ENCODE peak calls at places on chromosome 1, in five cellular contexts. D, I, W, C and V are unnamed samples. For H3K79me1, the result is how much of the 10 kb centered on the place peaks cover.

GRCh38 chr1:186738896-186739295 is 58.7 kb upstream of the PTGS2 start:
- DNase-seq in D (no peak), I (no peak), C (no peak), W (no peak), V (no peak)

GRCh38 chr1:199723557-199723956 is 304.0 kb upstream of the NR5A2 start:
- DNase-seq in W (no peak), I (no peak), D (no peak), C (no peak), V (no peak)

GRCh38 chr1:77030401-77031100 is 163.3 kb downstream of the ST6GALNAC5 start:
- DNase-seq in I (no peak), D (no peak), W (no peak), C (peak), V (peak)

GRCh38 chr1:209335090-209335692 is 248.3 kb upstream of the CAMK1G start:
- DNase-seq in D (peak), W (no peak), C (peak), I (peak), V (peak)

GRCh38 chr1:40312238-40313205 is 4.6 kb downstream of the COL9A2 start:
- DNase-seq in W (no peak), I (no peak), C (no peak), D (no peak), V (no peak)

GRCh38 chr1:202154766-202155477 is 5.5 kb downstream of the PTPN7 start:
- DNase-seq in C (peak), D (peak), I (peak), W (peak), V (peak)

GRCh38 chr1:156356875-156357534 is 12.0 kb upstream of the RHBG start:
- DNase-seq in D (peak), W (peak), C (peak), I (peak), V (peak)

GRCh38 chr1:239308701-239309333 is 77.6 kb upstream of the CHRM3 start:
- DNase-seq in W (peak), C (peak), D (peak), I (peak), V (no peak)

GRCh38 chr1:159000627-159001026 is 9.1 kb upstream of the IFI16 start:
- DNase-seq in I (peak), W (no peak), D (peak), C (peak), V (peak)

DNA sequence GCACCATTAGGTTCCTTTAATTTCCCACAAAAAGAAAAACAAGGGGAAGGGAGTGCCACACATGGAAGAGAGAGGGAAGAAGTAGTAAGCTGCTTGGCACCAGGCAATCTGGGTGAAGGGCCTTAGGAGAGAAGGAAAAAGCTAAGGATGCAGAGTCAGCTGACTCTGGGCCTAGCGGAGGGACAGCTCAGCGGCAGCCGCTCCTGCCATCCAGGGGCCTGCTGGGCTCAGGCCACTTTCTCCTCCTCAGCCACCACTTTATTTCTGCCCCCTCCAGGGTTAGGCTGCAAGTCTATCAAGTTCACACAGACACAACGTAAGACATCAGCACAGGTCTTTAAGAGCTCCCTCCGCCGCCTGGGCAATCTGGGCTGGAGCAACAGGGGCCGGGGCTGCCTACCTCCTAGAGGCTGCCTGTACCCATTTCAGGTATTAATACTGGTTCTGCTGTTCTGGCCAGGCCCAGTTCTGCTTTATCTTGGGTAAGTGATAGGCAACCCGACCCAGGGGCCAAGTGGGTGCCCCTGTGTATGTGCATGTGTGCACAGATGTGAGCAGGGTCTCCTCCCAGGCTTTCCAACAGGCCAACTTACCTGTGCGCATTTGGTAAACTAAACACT is 53.6 kb downstream of the SLC45A1 start:
- DNase-seq in I (no peak), W (no peak), D (no peak), C (no peak), V (no peak)
- H3K14ac ChIP-seq in I (no peak), W (no peak), D (no peak), C (no peak), V (peak)

DNA sequence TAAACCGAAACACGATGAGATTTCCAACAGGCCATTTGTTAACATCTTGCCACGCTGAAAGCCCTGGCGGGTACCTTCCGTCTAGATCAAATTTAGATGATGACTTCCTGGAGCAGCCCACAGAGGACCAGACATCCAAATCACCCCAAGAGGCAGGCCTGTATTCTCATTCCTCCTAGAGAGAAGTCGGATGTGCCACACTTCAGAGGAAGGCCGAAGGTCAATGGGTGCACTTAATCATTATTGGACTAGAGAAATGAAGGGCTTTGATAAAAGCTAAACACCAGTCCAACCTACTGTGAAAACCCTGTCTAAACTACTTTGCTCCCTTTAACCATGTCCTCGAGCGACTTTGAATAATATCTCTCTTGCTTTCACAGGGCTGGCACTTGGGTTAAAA is 76.6 kb downstream of the BCAR3 start:
- DNase-seq in C (no peak), I (no peak), W (no peak), D (no peak), V (no peak)
- H3K79me1 ChIP-seq in C (under half), I (under half), W (under half), D (under half), V (under half)

GRCh38 chr1:110856410-110856809 is 16.5 kb upstream of the CD53 start:
- DNase-seq in I (no peak), W (no peak), D (no peak), C (no peak), V (no peak)

GRCh38 chr1:110846861-110847260 is 26.1 kb upstream of the CD53 start:
- DNase-seq in I (no peak), W (no peak), C (no peak), D (no peak), V (no peak)

GRCh38 chr1:110850145-110850544 is 22.8 kb upstream of the CD53 start:
- DNase-seq in C (no peak), W (no peak), D (no peak), I (no peak), V (no peak)

DNA sequence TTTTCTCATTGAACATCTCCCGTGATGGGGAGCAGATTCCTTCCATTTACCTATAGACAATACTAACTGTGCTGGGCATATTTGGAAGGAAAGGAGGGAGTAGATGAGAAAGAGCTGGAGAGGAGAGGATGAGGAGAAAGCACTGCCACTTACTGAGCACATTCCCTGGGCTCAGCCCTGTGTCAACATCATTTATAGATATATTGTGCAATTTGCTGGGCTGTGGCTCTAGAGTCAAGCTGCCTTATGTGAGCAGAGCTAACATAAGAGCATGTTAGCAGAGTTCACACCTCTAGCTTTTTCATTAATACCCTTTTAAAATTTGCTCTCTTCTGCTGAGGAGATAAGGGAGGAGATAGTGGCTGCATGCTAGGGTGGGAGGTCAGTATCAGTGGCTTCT is 22.3 kb upstream of the CD53 start:
- DNase-seq in C (no peak), W (no peak), I (no peak), D (no peak), V (no peak)
- H2BK12ac ChIP-seq in C (no peak), W (no peak), I (no peak), D (no peak), V (no peak)

GRCh38 chr1:113978863-113979702 is at the start of gene OLFML3:
- DNase-seq in D (peak), C (peak), W (peak), I (peak), V (peak)

GRCh38 chr1:113972954-113973353 is 6.3 kb upstream of the OLFML3 start:
- DNase-seq in I (no peak), C (no peak), W (no peak), D (no peak), V (no peak)

GRCh38 chr1:113980120-113980519 is 846 bp downstream of the OLFML3 start:
- DNase-seq in C (no peak), D (no peak), I (no peak), W (no peak), V (no peak)

GRCh38 chr1:113975211-113975895 is 3.9 kb upstream of the OLFML3 start:
- DNase-seq in I (no peak), W (no peak), C (peak), D (no peak), V (peak)

DNA sequence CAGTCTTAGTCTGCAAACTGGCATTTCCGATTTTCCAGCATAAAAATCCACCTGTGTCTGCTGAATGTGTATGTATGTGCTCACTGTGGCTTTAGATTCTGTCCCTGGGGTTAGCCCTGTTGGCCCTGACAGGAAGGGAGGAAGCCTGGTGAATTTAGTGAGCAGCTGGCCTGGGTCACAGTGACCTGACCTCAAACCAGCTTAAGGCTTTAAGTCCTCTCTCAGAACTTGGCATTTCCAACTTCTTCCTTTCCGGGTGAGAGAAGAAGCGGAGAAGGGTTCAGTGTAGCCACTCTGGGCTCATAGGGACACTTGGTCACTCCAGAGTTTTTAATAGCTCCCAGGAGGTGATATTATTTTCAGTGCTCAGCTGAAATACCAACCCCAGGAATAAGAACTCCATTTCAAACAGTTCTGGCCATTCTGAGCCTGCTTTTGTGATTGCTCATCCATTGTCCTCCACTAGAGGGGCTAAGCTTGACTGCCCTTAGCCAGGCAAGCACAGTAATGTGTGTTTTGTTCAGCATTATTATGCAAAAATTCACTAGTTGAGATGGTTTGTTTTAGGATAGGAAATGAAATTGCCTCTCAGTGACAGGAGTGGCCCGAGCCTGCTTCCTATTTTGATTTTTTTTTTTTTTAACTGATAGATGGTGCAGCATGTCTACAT is 2.5 kb upstream of the OLFML3 start:
- DNase-seq in C (peak), I (peak), W (no peak), D (peak), V (peak)
- H3K14ac ChIP-seq in C (no peak), I (no peak), W (no peak), D (no peak), V (no peak)

GRCh38 chr1:8370928-8371327 is 53.0 kb downstream of the SLC45A1 start:
- DNase-seq in C (no peak), W (no peak), I (no peak), D (no peak), V (no peak)
- H3K79me1 ChIP-seq in C (under half), W (under half), I (under half), D (under half), V (under half)